ENCODE peak calls at places on chromosomes 12 and 14, in four cellular contexts. S, G, Y and O are unnamed samples.

GRCh38 chr12:31248815-31249214 is 77.1 kb downstream of the SINHCAF start:
- DNase-seq in S (no peak), G (no peak), Y (no peak), O (no peak)

GRCh38 chr14:20707622-20708021 is 19.1 kb downstream of the ANG start:
- DNase-seq in S (no peak), G (no peak), Y (no peak), O (no peak)

GRCh38 chr12:131403676-131404075 is 307.2 kb upstream of the SFSWAP start:
- DNase-seq in S (no peak), G (no peak), Y (no peak), O (no peak)

GRCh38 chr14:31461545-31461944 is 4.2 kb upstream of the DTD2 start:
- DNase-seq in S (peak; percentile 3), G (no peak), Y (no peak), O (no peak)

GRCh38 chr12:104906695-104907094 is 51.4 kb downstream of the SLC41A2 start:
- DNase-seq in S (no peak), G (no peak), Y (no peak), O (no peak)

GRCh38 chr12:124379938-124380754 is 85.3 kb downstream of the RFLNA start:
- DNase-seq in S (no peak), G (no peak), Y (peak; percentile 81), O (peak; percentile 59)

GRCh38 chr14:104930526-104931322 is 6.0 kb downstream of the PLD4 start:
- DNase-seq in S (no peak), G (no peak), Y (no peak), O (no peak)

GRCh38 chr12:51217133-51217967 is 512 bp downstream of the POU6F1 start:
- DNase-seq in S (peak; percentile 58), G (peak; percentile 32), Y (peak; percentile 58), O (peak; percentile 33)

GRCh38 chr12:18828987-18829386 is 91.1 kb downstream of the CAPZA3 start:
- DNase-seq in S (no peak), G (no peak), Y (no peak), O (no peak)

GRCh38 chr12:130456375-130457199 is 118.9 kb downstream of the PIWIL1 start:
- DNase-seq in S (no peak), G (no peak), Y (no peak), O (peak; percentile 10)

GRCh38 chr14:85466678-85467077 is 63.3 kb upstream of the FLRT2 start:
- DNase-seq in S (no peak), G (no peak), Y (no peak), O (no peak)

GRCh38 chr14:35989736-35990135 is 163.6 kb downstream of the BRMS1L start:
- DNase-seq in S (no peak), G (no peak), Y (no peak), O (no peak)

GRCh38 chr12:108332791-108333382 is 6.2 kb downstream of the CMKLR1 start:
- DNase-seq in S (no peak), G (no peak), Y (peak; percentile 82), O (no peak)

GRCh38 chr12:66648336-66648735 is 30.5 kb downstream of the GRIP1 start:
- DNase-seq in S (no peak), G (no peak), Y (no peak), O (no peak)

GRCh38 chr12:23770202-23770938 is 179.1 kb downstream of the SOX5 start:
- DNase-seq in S (no peak), G (no peak), Y (no peak), O (no peak)

GRCh38 chr14:60863251-60863650 is 117.6 kb downstream of the TRMT5 start:
- DNase-seq in S (no peak), G (no peak), Y (no peak), O (no peak)

GRCh38 chr14:94321421-94322271 is 1.5 kb downstream of the SERPINA6 start:
- DNase-seq in S (no peak), G (no peak), Y (no peak), O (no peak)

GRCh38 chr12:2336409-2336829 is 283.6 kb downstream of the CACNA1C start:
- DNase-seq in S (no peak), G (no peak), Y (no peak), O (peak; percentile 34)

GRCh38 chr12:89299951-89300350 is 52.4 kb downstream of the DUSP6 start:
- DNase-seq in S (no peak), G (no peak), Y (no peak), O (no peak)
- H3K27ac ChIP-seq in S (no peak overlapping the region), G (no peak overlapping the region), Y (no peak overlapping the region), O (no peak overlapping the region)

GRCh38 chr12:58414398-58414871 is 473.1 kb downstream of the ATP23 start:
- DNase-seq in S (no peak), G (no peak), Y (no peak), O (no peak)
- H3K27ac ChIP-seq in S (no peak overlapping the region), G (no peak overlapping the region), Y (peak overlapping the region; percentile 65), O (no peak overlapping the region)

GRCh38 chr14:68628605-68629310 is 164.1 kb downstream of the ZFP36L1 start:
- DNase-seq in S (no peak), G (peak; percentile 12), Y (no peak), O (no peak)

GRCh38 chr14:68631691-68632590 is 160.9 kb downstream of the ZFP36L1 start:
- DNase-seq in S (no peak), G (no peak), Y (no peak), O (no peak)

GRCh38 chr14:68631058-68631690 is 161.7 kb downstream of the ZFP36L1 start:
- DNase-seq in S (no peak), G (no peak), Y (no peak), O (no peak)

GRCh38 chr14:68630081-68630571 is 162.7 kb downstream of the ZFP36L1 start:
- DNase-seq in S (no peak), G (no peak), Y (no peak), O (no peak)

DNA sequence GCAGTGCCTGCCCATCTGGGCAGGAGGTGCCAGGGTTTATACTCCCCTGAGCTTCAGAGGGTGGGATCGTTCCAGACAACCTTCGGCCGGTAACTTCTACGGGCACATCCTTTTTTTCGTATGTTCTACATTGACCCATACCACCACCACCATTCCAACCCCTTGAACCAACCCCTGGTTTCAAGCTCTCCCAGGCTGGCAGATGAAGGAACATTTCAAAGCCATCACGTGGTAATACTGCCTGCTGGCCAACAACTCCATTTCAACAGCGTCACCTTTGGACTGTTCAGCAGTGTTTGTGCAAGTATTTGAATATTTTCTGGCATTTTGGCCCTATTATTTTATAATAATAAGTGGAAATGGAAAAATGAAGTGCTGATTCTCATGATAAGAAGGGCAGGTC is 162.3 kb downstream of the ZFP36L1 start:
- DNase-seq in S (no peak), G (no peak), Y (no peak), O (no peak)
- H3K27ac ChIP-seq in S (no peak overlapping the region), G (no peak overlapping the region), Y (peak overlapping the region; percentile 50), O (peak overlapping the region; percentile 66)

DNA sequence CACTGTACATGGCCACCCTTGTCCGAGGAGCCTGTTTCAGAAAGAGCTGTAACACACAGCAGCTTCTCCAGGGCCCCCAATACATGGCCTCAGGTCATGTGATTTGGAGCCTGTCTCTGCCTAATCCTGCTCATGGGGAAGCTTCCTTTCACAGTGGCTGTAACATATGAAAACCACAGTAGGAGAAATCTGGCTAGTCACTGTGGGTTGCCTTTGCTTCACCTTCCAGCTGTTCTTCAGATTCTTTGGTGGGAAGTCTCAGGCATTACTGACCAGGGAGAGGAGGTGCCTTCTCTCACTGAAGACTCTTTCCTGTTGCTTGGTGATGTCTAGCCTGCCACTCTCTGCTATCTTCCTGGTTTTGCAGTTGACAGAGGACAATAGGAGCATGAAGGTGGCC is 350.6 kb downstream of the DPF3 start:
- DNase-seq in S (no peak), G (no peak), Y (no peak), O (no peak)
- H3K27ac ChIP-seq in S (no peak overlapping the region), G (no peak overlapping the region), Y (peak overlapping the region; percentile 71), O (no peak overlapping the region)

GRCh38 chr12:64633186-64633939 is 23.1 kb downstream of the RASSF3 start:
- DNase-seq in S (no peak), G (no peak), Y (no peak), O (no peak)
- H3K27ac ChIP-seq in S (no peak overlapping the region), G (no peak overlapping the region), Y (peak overlapping the region; percentile 88), O (no peak overlapping the region)

GRCh38 chr14:65026526-65026925 is 39.8 kb downstream of the FNTB start:
- DNase-seq in S (no peak), G (no peak), Y (no peak), O (no peak)

GRCh38 chr14:65027127-65027799 is 40.6 kb downstream of the FNTB start:
- DNase-seq in S (no peak), G (no peak), Y (no peak), O (no peak)

GRCh38 chr14:65025818-65026217 is 39.1 kb downstream of the FNTB start:
- DNase-seq in S (no peak), G (no peak), Y (no peak), O (no peak)

GRCh38 chr14:65032319-65032718 is 45.6 kb downstream of the FNTB start:
- DNase-seq in S (no peak), G (no peak), Y (no peak), O (no peak)

GRCh38 chr14:65028937-65029336 is 42.2 kb downstream of the FNTB start:
- DNase-seq in S (no peak), G (no peak), Y (no peak), O (no peak)
- H3K27ac ChIP-seq in S (no peak overlapping the region), G (no peak overlapping the region), Y (no peak overlapping the region), O (no peak overlapping the region)

DNA sequence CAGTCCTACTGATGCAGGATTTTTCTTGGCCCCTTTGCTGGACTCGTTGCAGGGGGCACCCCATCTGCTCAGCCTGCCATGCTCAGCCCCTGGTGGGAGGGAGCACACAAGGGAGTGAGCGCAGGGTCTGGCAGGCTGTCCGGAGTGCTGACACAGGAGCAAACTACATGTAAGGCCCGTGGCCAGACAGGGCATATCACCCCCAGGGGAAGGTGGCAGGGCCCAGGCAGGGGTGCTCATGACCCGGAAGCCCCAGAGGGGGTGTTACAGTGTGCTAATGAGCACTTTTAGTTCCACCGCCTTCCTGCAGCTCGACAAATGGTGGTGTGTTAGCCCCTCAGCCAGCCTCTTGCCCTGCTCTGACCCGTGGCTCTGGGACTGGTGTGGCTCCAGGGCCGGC is 645.6 kb upstream of the TMEM132C start:
- DNase-seq in S (no peak), G (no peak), Y (no peak), O (no peak)
- H3K27ac ChIP-seq in S (no peak overlapping the region), G (no peak overlapping the region), Y (peak overlapping the region; percentile 22), O (no peak overlapping the region)